ENCODE peak calls at places on chromosomes 11 and 22, in six cellular contexts. S, C, F, V, W and I are unnamed samples.

GRCh38 chr11:13962562-13963168 is at the start of gene SPON1:
- DNase-seq in S (peak; percentile 54), C (peak; percentile 71), F (no peak), V (peak; percentile 15), W (peak; percentile 13), I (no peak)

GRCh38 chr11:19220903-19221682 is 19.3 kb upstream of the CSRP3 start:
- DNase-seq in S (no peak), C (no peak), F (no peak), V (no peak), W (peak; percentile 89), I (no peak)

GRCh38 chr11:112797653-112798293 is 163.4 kb upstream of the NCAM1 start:
- DNase-seq in S (no peak), C (no peak), F (no peak), V (no peak), W (peak; percentile 33), I (peak; percentile 78)

GRCh38 chr22:17767236-17768065 is 6.8 kb downstream of the BID start:
- DNase-seq in S (no peak), C (no peak), F (no peak), V (no peak), W (no peak), I (no peak)

GRCh38 chr22:38843716-38844660 is at the start of gene NPTXR:
- DNase-seq in S (peak; percentile 67), C (peak; percentile 70), F (peak; percentile 50), V (peak; percentile 31), W (no peak), I (peak; percentile 40)

GRCh38 chr11:11366793-11367192 is 13.7 kb upstream of the CSNK2A3 start:
- DNase-seq in S (no peak), C (no peak), F (no peak), V (peak; percentile 16), W (peak; percentile 30), I (no peak)

GRCh38 chr11:61738776-61739175 is 13.7 kb upstream of the MYRF start:
- DNase-seq in S (no peak), C (no peak), F (no peak), V (no peak), W (no peak), I (no peak)

GRCh38 chr11:117884994-117885393 is 8.5 kb upstream of the FXYD6 start:
- DNase-seq in S (no peak), C (no peak), F (no peak), V (peak; percentile 21), W (peak; percentile 26), I (no peak)

GRCh38 chr11:35619030-35619753 is 932 bp downstream of the FJX1 start:
- DNase-seq in S (peak; percentile 80), C (peak; percentile 46), F (no peak), V (peak; percentile 37), W (no peak), I (peak; percentile 37)

GRCh38 chr22:44451016-44451415 is 47.0 kb downstream of the RTL6 start:
- DNase-seq in S (no peak), C (no peak), F (no peak), V (no peak), W (no peak), I (no peak)

GRCh38 chr22:25702046-25702445 is 39.9 kb upstream of the MYO18B start:
- DNase-seq in S (peak; percentile 45), C (no peak), F (peak; percentile 4), V (peak; percentile 29), W (peak; percentile 55), I (no peak)

GRCh38 chr11:64877390-64878222 is 815 bp downstream of the EHD1 start:
- DNase-seq in S (no peak), C (no peak), F (no peak), V (no peak), W (no peak), I (no peak)

GRCh38 chr11:115279831-115280761 is 224.1 kb downstream of the CADM1 start:
- DNase-seq in S (no peak), C (no peak), F (no peak), V (peak; percentile 91), W (no peak), I (peak; percentile 44)

GRCh38 chr11:72223615-72224586 is 666 bp upstream of the INPPL1 start:
- DNase-seq in S (peak; percentile 23), C (peak; percentile 88), F (peak; percentile 59), V (peak; percentile 56), W (peak; percentile 68), I (no peak)

GRCh38 chr11:2573240-2574042 is 126.4 kb downstream of the KCNQ1OT1 start:
- DNase-seq in S (no peak), C (peak; percentile 30), F (no peak), V (no peak), W (no peak), I (no peak)

GRCh38 chr11:85685820-85686459 is at the start of gene CCDC89:
- DNase-seq in S (peak; percentile 36), C (peak; percentile 86), F (peak; percentile 85), V (peak; percentile 99), W (peak; percentile 99), I (no peak)